ENCODE peak calls at places on chromosome 19, in eight cellular contexts. Z is esophagus squamous epithelium; N is NCI-H2171 treated with DMSO at 0.1 percent for 48 hours; L is endothelial cell; P is mesothelial cell of epicardium; F is fibroblast of the aortic adventitia; S is sciatic nerve; D is stimulated activated CD4-positive, alpha-beta T cell treated with anti-CD3 and anti-CD28 coated beads, Interleukin-4, amount 100 ng/mL, for 1 hour. Q is an unnamed sample.

GRCh38 chr19:3440082-3440481 is 40.2 kb downstream of the SMIM24 start:
- DNase-seq in S (no peak), D (peak; percentile 62), L (peak; percentile 62), P (no peak), F (no peak), Z (no peak), N (no peak), Q (peak; percentile 81)

GRCh38 chr19:15633122-15633521 is 7.6 kb upstream of the CYP4F3 start:
- DNase-seq in S (no peak), Z (no peak), F (no peak), D (no peak), N (no peak), L (no peak), P (no peak), Q (no peak)

GRCh38 chr19:46970815-46971214 is 48.8 kb upstream of the NPAS1 start:
- DNase-seq in S (no peak), D (no peak), Z (no peak), P (no peak), F (peak; percentile 75), N (no peak), L (no peak), Q (no peak)

GRCh38 chr19:16447015-16447384 is 24.8 kb downstream of the EPS15L1 start:
- DNase-seq in P (peak; percentile 49), N (no peak), L (no peak), F (peak; percentile 94), S (peak; percentile 82), D (peak; percentile 15), Z (peak; percentile 36), Q (peak; percentile 61)

GRCh38 chr19:40271706-40272105 is 13.4 kb downstream of the AKT2 start:
- DNase-seq in L (no peak), N (no peak), F (no peak), S (no peak), Z (no peak), D (no peak), P (no peak), Q (no peak)

GRCh38 chr19:47754206-47755064 is 9.1 kb downstream of the NOP53 start:
- DNase-seq in F (no peak), S (no peak), N (no peak), Z (no peak), P (no peak), L (no peak), D (no peak), Q (no peak)

GRCh38 chr19:46081928-46082727 is 41.3 kb upstream of the IGFL4 start:
- DNase-seq in L (peak; percentile 31), S (no peak), N (peak; percentile 52), F (peak; percentile 82), Z (no peak), P (peak; percentile 58), D (no peak), Q (peak; percentile 63)

GRCh38 chr19:19461671-19462622 is 53.4 kb downstream of the TSSK6 start:
- DNase-seq in N (peak; percentile 61), S (peak; percentile 72), L (peak; percentile 50), Z (no peak), D (peak; percentile 21), P (peak; percentile 63), F (peak; percentile 40), Q (no peak)

GRCh38 chr19:6718741-6719539 is 1.5 kb downstream of the C3 start:
- DNase-seq in N (no peak), F (peak; percentile 49), P (no peak), Z (no peak), S (no peak), D (no peak), L (no peak), Q (peak; percentile 66)

GRCh38 chr19:1355258-1355973 is 28.3 kb upstream of the NDUFS7 start:
- DNase-seq in F (no peak), L (no peak), N (no peak), D (no peak), P (no peak), Z (no peak), S (no peak), Q (no peak)

GRCh38 chr19:7641288-7642276 is 4.7 kb downstream of the STXBP2 start:
- DNase-seq in Z (no peak), F (no peak), L (peak; percentile 26), P (no peak), N (no peak), S (no peak), D (no peak), Q (no peak)

GRCh38 chr19:32902448-32902847 is 32.9 kb upstream of the SLC7A9 start:
- DNase-seq in N (no peak), F (no peak), Z (no peak), P (no peak), S (no peak), L (no peak), D (no peak), Q (no peak)

GRCh38 chr19:17441241-17442135 is 7.0 kb downstream of the TMEM221 start:
- DNase-seq in F (peak; percentile 65), Z (no peak), S (no peak), P (no peak), L (peak; percentile 40), D (no peak), N (peak; percentile 42), Q (peak; percentile 58)

GRCh38 chr19:48568345-48568886 is 16.4 kb downstream of the SULT2B1 start:
- DNase-seq in D (no peak), S (no peak), P (peak; percentile 55), L (no peak), N (peak; percentile 58), Z (no peak), F (peak; percentile 93), Q (no peak)

GRCh38 chr19:58033741-58034475 is at the start of gene ZSCAN1:
- DNase-seq in S (peak; percentile 81), N (peak; percentile 90), P (peak; percentile 83), L (peak; percentile 9), F (peak; percentile 14), Z (no peak), D (peak; percentile 26), Q (no peak)

GRCh38 chr19:14786421-14786851 is 8.1 kb upstream of the ADGRE2 start:
- DNase-seq in L (peak; percentile 68), P (no peak), S (no peak), N (no peak), F (no peak), Z (no peak), D (peak; percentile 18), Q (peak; percentile 63)

GRCh38 chr19:6667114-6667627 is 2.8 kb downstream of the TNFSF14 start:
- DNase-seq in N (no peak), D (peak; percentile 47), F (no peak), S (no peak), Z (no peak), P (no peak), L (no peak), Q (no peak)

GRCh38 chr19:54551293-54551692 is 22.3 kb upstream of the LILRA2 start:
- DNase-seq in N (no peak), P (no peak), L (no peak), S (no peak), F (no peak), D (no peak), Z (no peak), Q (peak; percentile 54)

GRCh38 chr19:56142897-56143434 is 1.9 kb downstream of the ZNF444 start:
- DNase-seq in S (no peak), P (no peak), L (no peak), N (no peak), Z (no peak), D (no peak), F (no peak), Q (no peak)

GRCh38 chr19:2261438-2262172 is 5.4 kb upstream of the JSRP1 start:
- DNase-seq in F (peak; percentile 34), L (no peak), P (no peak), N (no peak), Z (no peak), D (peak; percentile 61), S (no peak), Q (peak; percentile 50)

GRCh38 chr19:1747285-1748114 is 5.8 kb upstream of the ONECUT3 start:
- DNase-seq in N (no peak), L (no peak), F (peak; percentile 89), S (no peak), D (peak; percentile 29), P (no peak), Z (no peak), Q (peak; percentile 83)

GRCh38 chr19:6060600-6061391 is 49.5 kb downstream of the RFX2 start:
- DNase-seq in P (no peak), N (peak; percentile 65), D (peak; percentile 48), L (no peak), F (peak; percentile 66), S (peak; percentile 51), Z (no peak), Q (no peak)

GRCh38 chr19:38729653-38730469 is 14.4 kb downstream of the CAPN12 start:
- DNase-seq in D (peak; percentile 85), F (peak; percentile 44), S (peak; percentile 81), L (peak; percentile 89), Z (no peak), P (peak; percentile 87), N (peak; percentile 28), Q (peak; percentile 79)

GRCh38 chr19:8017808-8018207 is 12.4 kb upstream of the ELAVL1 start:
- DNase-seq in Z (no peak), P (no peak), L (no peak), D (peak; percentile 22), S (no peak), F (no peak), N (no peak), Q (peak; percentile 77)

GRCh38 chr19:29098863-29099481 is 114.0 kb downstream of the UQCRFS1 start:
- DNase-seq in L (no peak), F (peak; percentile 97), P (no peak), N (no peak), S (peak; percentile 66), Z (no peak), D (no peak), Q (no peak)

GRCh38 chr19:5253403-5254110 is 87.1 kb downstream of the PTPRS start:
- DNase-seq in S (no peak), P (no peak), Z (no peak), D (no peak), F (peak; percentile 32), N (no peak), L (no peak), Q (no peak)

GRCh38 chr19:58439576-58440554 is at the start of gene ZNF132:
- DNase-seq in Z (peak; percentile 92), P (peak; percentile 85), N (peak; percentile 99), L (peak; percentile 42), D (peak; percentile 91), F (peak; percentile 100), S (peak; percentile 96), Q (peak; percentile 97)

GRCh38 chr19:55459950-55460657 is 1.3 kb downstream of the ISOC2 start:
- DNase-seq in F (peak; percentile 65), L (no peak), D (no peak), N (no peak), S (no peak), P (no peak), Z (no peak), Q (no peak)

GRCh38 chr19:17721821-17722220 is 2.5 kb downstream of the MAP1S start:
- DNase-seq in N (no peak), L (peak; percentile 46), F (no peak), P (no peak), Z (no peak), D (no peak), S (no peak), Q (no peak)

GRCh38 chr19:2577722-2578335 is 101.9 kb downstream of the GADD45B start:
- DNase-seq in D (no peak), Z (no peak), L (no peak), N (no peak), S (peak; percentile 49), P (no peak), F (no peak), Q (no peak)

GRCh38 chr19:56116606-56117005 is 4.5 kb downstream of the ZNF787 start:
- DNase-seq in P (no peak), D (no peak), L (no peak), N (peak; percentile 8), F (no peak), Z (no peak), S (no peak), Q (no peak)

GRCh38 chr19:15296353-15296752 is 36.0 kb downstream of the BRD4 start:
- DNase-seq in P (no peak), L (no peak), S (no peak), D (no peak), Z (no peak), N (no peak), F (no peak), Q (no peak)

GRCh38 chr19:17346109-17346671 is 8.8 kb downstream of the GTPBP3 start:
- DNase-seq in D (peak; percentile 81), S (peak; percentile 87), N (peak; percentile 62), F (peak; percentile 64), Z (no peak), P (peak; percentile 91), L (peak; percentile 87), Q (peak; percentile 88)

GRCh38 chr19:19487077-19488040 is 28.0 kb downstream of the TSSK6 start:
- DNase-seq in Z (no peak), N (no peak), D (no peak), L (no peak), F (no peak), S (no peak), P (no peak), Q (no peak)